ENCODE peak calls at places on chromosomes 2 and 18, in four cellular contexts. I is right cardiac atrium, T is fibroblast of lung, C is brain microvascular endothelial cell. B is an unnamed sample.

GRCh38 chr18:45255142-45255890 is 360.0 kb upstream of the SLC14A2 start:
- DNase-seq in I (no peak), C (peak), T (peak), B (no peak)

GRCh38 chr2:204665244-204665643 is 120.0 kb downstream of the PARD3B start:
- DNase-seq in C (peak), T (peak), I (no peak), B (no peak)

GRCh38 chr2:66565291-66565690 is 130.4 kb downstream of the MEIS1 start:
- DNase-seq in I (no peak), C (no peak), T (peak), B (no peak)

GRCh38 chr2:164960159-164960558 is 4.8 kb upstream of the SLC38A11 start:
- DNase-seq in C (no peak), T (no peak), I (no peak), B (no peak)

GRCh38 chr18:31581498-31582197 is 10.0 kb upstream of the TTR start:
- DNase-seq in T (peak), I (no peak), C (no peak), B (no peak)

GRCh38 chr2:167127135-167127534 is 238.9 kb downstream of the XIRP2 start:
- DNase-seq in C (peak), T (peak), I (no peak), B (no peak)

GRCh38 chr2:68231061-68231372 is 21.3 kb downstream of the PPP3R1 start:
- DNase-seq in T (no peak), C (no peak), I (no peak), B (no peak)

GRCh38 chr2:230913812-230914211 is 11.2 kb downstream of the GPR55 start:
- DNase-seq in I (no peak), C (no peak), T (no peak), B (no peak)

GRCh38 chr2:197201874-197202273 is 108.7 kb downstream of the ANKRD44 start:
- DNase-seq in C (no peak), T (no peak), I (no peak), B (no peak)

GRCh38 chr2:125471963-125472362 is 1184.0 kb upstream of the GYPC start:
- DNase-seq in T (peak), I (no peak), C (peak), B (no peak)
- H3K27ac ChIP-seq in T (no peak), I (no peak), C (no peak), B (no peak)

DNA sequence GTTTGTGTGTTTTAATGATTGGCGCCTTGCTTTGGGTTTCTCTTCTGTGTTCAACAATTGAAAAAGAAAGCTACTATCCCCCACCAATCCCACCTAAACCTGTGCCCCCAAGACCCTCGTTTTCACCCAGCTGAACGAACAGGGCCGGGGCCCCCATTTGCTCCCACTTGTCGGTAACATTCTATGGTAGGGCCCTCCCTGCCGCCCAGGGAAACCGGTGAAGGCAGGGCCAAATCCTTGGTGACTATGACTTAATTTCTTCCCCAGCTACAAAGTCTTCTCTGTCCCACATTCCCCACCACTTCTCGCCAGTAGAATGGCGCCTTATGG is 598 bp upstream of the SNRNP200 start:
- DNase-seq in C (no peak), T (no peak), I (no peak), B (no peak)
- H3K27ac ChIP-seq in C (peak), T (peak), I (peak), B (peak)

GRCh38 chr2:101528501-101528900 is 53.6 kb upstream of the RFX8 start:
- DNase-seq in I (no peak), C (no peak), T (no peak), B (no peak)

GRCh38 chr2:101538076-101538475 is 63.2 kb upstream of the RFX8 start:
- DNase-seq in I (no peak), C (no peak), T (no peak), B (no peak)

GRCh38 chr2:101533611-101534601 is 59.0 kb upstream of the RFX8 start:
- DNase-seq in I (peak), C (no peak), T (no peak), B (no peak)
- H3K27ac ChIP-seq in I (peak), C (no peak), T (no peak), B (peak)

DNA sequence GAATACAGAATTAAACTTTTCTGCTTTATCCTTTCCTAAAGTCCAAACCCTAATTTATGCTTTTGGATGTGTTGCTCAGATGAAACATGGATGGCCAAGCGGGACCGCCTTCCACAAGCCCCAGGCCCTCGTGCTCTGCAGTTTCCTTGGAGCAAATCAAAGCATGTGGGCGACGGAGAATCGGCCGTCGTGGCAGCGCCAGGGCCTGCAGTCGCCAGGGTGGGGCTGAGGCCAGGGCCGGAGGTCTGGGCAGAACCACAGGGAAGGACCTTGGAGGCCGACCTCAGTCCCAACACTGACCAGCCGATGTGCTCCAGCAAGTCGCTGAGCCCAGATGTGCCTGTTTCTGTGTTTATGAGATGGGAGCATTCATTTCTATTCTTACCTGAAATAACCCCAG is 108.1 kb downstream of the MBP start:
- DNase-seq in C (no peak), T (no peak), I (no peak), B (no peak)
- H3K27ac ChIP-seq in C (no peak), T (no peak), I (no peak), B (no peak)

DNA sequence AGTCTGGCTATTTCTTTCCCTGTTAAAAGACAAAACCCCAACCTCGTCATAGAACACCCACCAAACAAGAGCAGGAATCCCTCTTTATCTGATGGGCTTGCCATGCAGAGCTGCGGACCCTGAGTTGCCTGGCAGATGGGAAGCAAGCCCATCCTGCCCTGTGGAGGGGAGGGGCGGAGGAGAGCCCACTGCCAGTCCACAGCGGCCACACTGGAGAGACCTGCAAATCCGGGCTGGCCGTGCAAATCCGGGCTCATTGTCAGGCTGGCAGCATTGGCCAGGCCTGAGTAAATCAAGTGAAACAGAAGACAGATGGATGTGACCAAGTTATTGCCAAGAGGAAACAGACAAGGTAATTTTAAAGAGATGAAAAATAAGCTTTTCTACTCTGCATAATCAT is 22.0 kb downstream of the MYL12B start:
- DNase-seq in I (no peak), C (no peak), T (no peak), B (no peak)
- H3K27ac ChIP-seq in I (no peak), C (no peak), T (no peak), B (peak)

GRCh38 chr2:239671916-239672849 is 271.4 kb upstream of the HDAC4 start:
- DNase-seq in I (no peak), C (no peak), T (no peak), B (no peak)

GRCh38 chr2:239673641-239674040 is 272.8 kb upstream of the HDAC4 start:
- DNase-seq in T (no peak), I (no peak), C (no peak), B (peak)

GRCh38 chr2:239675856-239676715 is 275.3 kb upstream of the HDAC4 start:
- DNase-seq in T (no peak), C (no peak), I (no peak), B (no peak)

GRCh38 chr2:239674981-239675855 is 274.4 kb upstream of the HDAC4 start:
- DNase-seq in T (no peak), I (no peak), C (no peak), B (no peak)

GRCh38 chr2:239674101-239674980 is 273.5 kb upstream of the HDAC4 start:
- DNase-seq in T (no peak), I (no peak), C (no peak), B (peak)
- H3K27ac ChIP-seq in T (no peak), I (no peak), C (no peak), B (no peak)

DNA sequence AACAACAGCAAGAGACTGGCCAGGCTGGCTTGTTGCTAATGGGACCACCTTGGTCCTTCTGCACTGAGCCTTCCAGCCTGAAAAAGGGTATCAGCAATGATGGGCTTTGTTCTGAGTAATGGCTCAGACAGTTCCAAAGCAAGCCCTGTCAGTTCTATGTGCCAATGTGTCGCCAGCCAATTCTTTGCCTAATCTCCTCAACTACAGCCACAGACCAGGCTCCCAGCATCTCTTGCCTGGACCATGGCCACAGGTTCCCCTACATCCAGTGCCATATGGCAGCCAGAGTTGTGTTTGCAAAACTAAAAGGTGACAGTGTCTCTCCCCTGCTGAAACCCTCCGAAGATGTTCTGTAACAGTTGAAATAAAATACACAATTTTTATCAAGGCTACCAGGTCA is 61.5 kb upstream of the TMEM177 start:
- DNase-seq in C (no peak), I (no peak), T (no peak), B (no peak)
- H3K27ac ChIP-seq in C (no peak), I (no peak), T (no peak), B (no peak)

GRCh38 chr18:47953471-47953931 is 23.0 kb upstream of the SMAD2 start:
- DNase-seq in C (no peak), T (no peak), I (peak), B (no peak)
- H3K27ac ChIP-seq in C (no peak), T (no peak), I (no peak), B (no peak)

DNA sequence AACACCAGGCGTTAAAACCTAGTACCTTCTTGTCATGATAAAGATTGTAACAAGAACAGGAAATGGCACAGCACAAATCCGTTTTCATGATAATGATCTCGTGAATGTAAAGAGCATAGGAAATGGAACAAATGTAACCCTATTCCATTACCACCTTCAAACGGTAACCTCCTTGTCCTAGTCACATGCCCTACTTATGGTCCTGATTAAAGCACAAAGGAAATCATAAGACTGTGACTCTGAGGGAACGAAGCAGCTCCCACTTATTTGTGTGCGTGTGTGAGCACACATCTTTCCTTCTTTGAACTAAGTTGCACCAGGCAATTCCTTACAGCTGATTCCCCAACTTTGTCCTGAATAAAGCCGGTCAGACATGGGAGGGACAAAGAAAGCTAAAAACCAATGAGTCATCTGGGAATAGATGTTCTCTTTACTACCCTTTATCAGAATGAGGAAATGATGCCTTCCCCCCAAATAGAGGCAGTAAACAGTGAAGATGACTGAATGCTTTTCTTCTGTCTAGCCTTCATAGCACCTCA is 192.6 kb downstream of the IKZF2 start:
- DNase-seq in I (no peak), T (no peak), C (peak), B (no peak)
- H3K27ac ChIP-seq in I (no peak), T (no peak), C (no peak), B (no peak)

GRCh38 chr2:159094173-159094737 is 125.8 kb downstream of the TANC1 start:
- DNase-seq in I (peak), C (no peak), T (peak), B (peak)

GRCh38 chr2:159091381-159091780 is 122.9 kb downstream of the TANC1 start:
- DNase-seq in I (no peak), T (peak), C (peak), B (no peak)

GRCh38 chr2:159090514-159091201 is 122.2 kb downstream of the TANC1 start:
- DNase-seq in C (no peak), I (peak), T (no peak), B (no peak)

GRCh38 chr2:159093496-159093895 is 125.1 kb downstream of the TANC1 start:
- DNase-seq in T (peak), C (no peak), I (no peak), B (no peak)

DNA sequence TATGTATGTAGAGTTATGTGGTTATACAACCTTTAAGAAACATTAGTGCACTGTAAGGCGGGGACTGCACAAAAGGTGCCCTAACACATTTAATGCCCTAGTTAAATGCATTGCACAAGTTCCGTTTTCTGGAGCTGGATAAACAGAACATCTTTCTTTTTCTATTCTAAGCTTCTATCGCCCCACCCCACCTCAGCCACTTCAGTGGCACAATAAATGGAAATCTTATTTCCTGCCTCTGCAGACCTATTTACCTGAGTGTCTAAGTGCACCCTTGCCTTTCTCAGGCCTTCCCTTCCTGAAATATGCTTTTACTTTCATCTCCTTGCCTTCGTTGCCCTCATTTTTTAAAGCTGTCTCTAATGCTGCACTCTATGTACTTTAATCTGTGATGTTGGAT is 123.5 kb downstream of the TANC1 start:
- DNase-seq in I (no peak), T (no peak), C (no peak), B (no peak)
- H3K27ac ChIP-seq in I (peak), T (peak), C (peak), B (peak)

B was measured in heart left ventricle.